ENCODE peak calls at places on chromosomes 1 and 21, in five cellular contexts. Z is K562, V is GM12878, X is HepG2, P is SK-N-SH. U is an unnamed sample.

GRCh38 chr1:110136911-110137310 is 13.4 kb upstream of the SLC6A17 start:
- DNase-seq in Z (no peak), V (no peak), X (peak), P (peak), U (no peak)

GRCh38 chr1:12511516-12512468 is 106.2 kb downstream of the DHRS3 start:
- DNase-seq in Z (no peak), V (no peak), X (no peak), P (no peak), U (no peak)

GRCh38 chr1:7432102-7432895 is 338.8 kb upstream of the VAMP3 start:
- DNase-seq in Z (no peak), V (no peak), X (no peak), P (no peak), U (no peak)

GRCh38 chr1:161039154-161039545 is 386 bp upstream of the TSTD1 start:
- DNase-seq in Z (no peak), V (no peak), X (no peak), P (no peak), U (no peak)

GRCh38 chr1:159577446-159577845 is 10.2 kb upstream of the APCS start:
- DNase-seq in Z (no peak), V (no peak), X (no peak), P (no peak), U (no peak)

GRCh38 chr1:110272045-110272444 is 61.9 kb downstream of the KCNC4 start:
- DNase-seq in Z (no peak), V (no peak), X (peak), P (no peak), U (no peak)

GRCh38 chr1:148318123-148318899 is 164.8 kb downstream of the PPIAL4G start:
- DNase-seq in Z (no peak), V (peak), X (no peak), P (no peak), U (no peak)

GRCh38 chr1:226083303-226084101 is 21.0 kb downstream of the H3-3A start:
- DNase-seq in Z (peak), V (peak), X (peak), P (peak), U (peak)

GRCh38 chr1:212482352-212483153 is 49.8 kb downstream of the NENF start:
- DNase-seq in Z (no peak), V (no peak), X (no peak), P (no peak), U (no peak)

GRCh38 chr21:39105341-39105765 is 77.9 kb downstream of the PSMG1 start:
- DNase-seq in Z (no peak), V (no peak), X (peak), P (no peak), U (no peak)

GRCh38 chr1:51784997-51785421 is 93.5 kb downstream of the NRDC start:
- DNase-seq in Z (no peak), V (no peak), X (no peak), P (no peak), U (no peak)

GRCh38 chr1:199311478-199312242 is 672.8 kb downstream of the PTPRC start:
- DNase-seq in Z (no peak), V (no peak), X (no peak), P (no peak), U (no peak)

GRCh38 chr1:65564493-65564892 is 144.0 kb downstream of the LEPR start:
- DNase-seq in Z (no peak), V (no peak), X (no peak), P (no peak), U (peak)

GRCh38 chr1:182297312-182297711 is 94.3 kb downstream of the GLUL start:
- DNase-seq in Z (no peak), V (no peak), X (no peak), P (no peak), U (no peak)

GRCh38 chr1:173190101-173190895 is 16.8 kb downstream of the TNFSF4 start:
- DNase-seq in Z (no peak), V (peak), X (peak), P (no peak), U (no peak)

GRCh38 chr1:230849451-230850194 is 18.7 kb downstream of the C1orf198 start:
- DNase-seq in Z (no peak), V (no peak), X (no peak), P (no peak), U (no peak)

GRCh38 chr1:243814718-243815117 is 35.3 kb downstream of the AKT3 start:
- DNase-seq in Z (no peak), V (no peak), X (no peak), P (no peak), U (no peak)

DNA sequence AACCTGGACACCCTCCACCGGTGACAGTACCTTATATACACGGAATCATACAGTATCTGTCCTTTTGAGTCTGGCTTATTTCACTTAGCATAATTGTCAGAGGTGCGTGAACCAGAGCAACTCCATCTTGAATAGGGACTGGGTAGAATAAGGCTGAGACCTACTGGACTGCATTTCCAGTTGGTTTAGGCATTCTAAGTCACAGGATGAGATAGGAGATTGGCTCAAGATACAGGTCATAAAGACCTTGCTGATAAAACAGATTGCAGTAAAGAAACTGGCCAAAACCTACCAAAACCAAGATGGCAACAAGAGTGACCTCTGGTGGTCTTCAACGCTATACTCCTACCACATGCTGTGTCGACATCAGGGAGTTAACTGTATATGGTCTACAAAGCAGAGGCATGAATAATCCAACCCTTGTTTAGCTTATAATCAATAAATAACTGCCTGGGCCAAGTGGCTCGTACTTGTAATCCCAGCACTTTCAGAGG is 1.4 kb upstream of the FDPS start:
- DNase-seq in Z (no peak), V (no peak), X (peak), P (no peak), U (no peak)
- TF ChIP-seq FOXM1 in Z (no peak), V (no peak), X (no peak), P (no peak), U (no peak)

GRCh38 chr1:234397732-234398131 is 24.5 kb downstream of the COA6 start:
- DNase-seq in Z (no peak), V (no peak), X (no peak), P (no peak), U (no peak)

GRCh38 chr1:234396871-234397270 is 23.6 kb downstream of the COA6 start:
- DNase-seq in Z (no peak), V (no peak), X (no peak), P (no peak), U (no peak)

GRCh38 chr1:234393190-234393589 is 19.9 kb downstream of the COA6 start:
- DNase-seq in Z (no peak), V (no peak), X (no peak), P (no peak), U (no peak)

GRCh38 chr1:234396092-234396491 is 22.8 kb downstream of the COA6 start:
- DNase-seq in Z (no peak), V (no peak), X (no peak), P (no peak), U (no peak)

DNA sequence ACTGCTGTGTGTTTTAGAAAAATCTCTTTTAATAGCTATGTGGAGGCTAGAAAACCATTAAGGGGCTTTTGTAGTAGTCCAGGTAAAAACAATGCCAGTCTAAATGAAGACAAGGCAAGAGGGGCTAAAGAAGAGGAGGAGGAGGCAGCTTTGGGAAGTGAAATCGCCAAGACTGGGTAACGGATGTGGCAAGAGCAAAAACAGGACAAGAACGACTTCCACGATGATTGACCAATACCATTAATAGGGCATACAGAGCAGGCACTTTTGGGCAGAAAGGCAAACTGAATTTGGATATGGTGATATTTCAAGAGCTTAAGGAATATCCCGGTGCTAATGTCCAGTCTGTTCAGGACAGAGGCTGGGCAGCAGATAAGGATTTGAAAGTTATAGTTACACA is 22.0 kb downstream of the COA6 start:
- DNase-seq in Z (no peak), V (no peak), X (no peak), P (no peak), U (no peak)
- TF ChIP-seq FOXM1 in Z (no peak), V (no peak), X (no peak), P (no peak), U (no peak)

DNA sequence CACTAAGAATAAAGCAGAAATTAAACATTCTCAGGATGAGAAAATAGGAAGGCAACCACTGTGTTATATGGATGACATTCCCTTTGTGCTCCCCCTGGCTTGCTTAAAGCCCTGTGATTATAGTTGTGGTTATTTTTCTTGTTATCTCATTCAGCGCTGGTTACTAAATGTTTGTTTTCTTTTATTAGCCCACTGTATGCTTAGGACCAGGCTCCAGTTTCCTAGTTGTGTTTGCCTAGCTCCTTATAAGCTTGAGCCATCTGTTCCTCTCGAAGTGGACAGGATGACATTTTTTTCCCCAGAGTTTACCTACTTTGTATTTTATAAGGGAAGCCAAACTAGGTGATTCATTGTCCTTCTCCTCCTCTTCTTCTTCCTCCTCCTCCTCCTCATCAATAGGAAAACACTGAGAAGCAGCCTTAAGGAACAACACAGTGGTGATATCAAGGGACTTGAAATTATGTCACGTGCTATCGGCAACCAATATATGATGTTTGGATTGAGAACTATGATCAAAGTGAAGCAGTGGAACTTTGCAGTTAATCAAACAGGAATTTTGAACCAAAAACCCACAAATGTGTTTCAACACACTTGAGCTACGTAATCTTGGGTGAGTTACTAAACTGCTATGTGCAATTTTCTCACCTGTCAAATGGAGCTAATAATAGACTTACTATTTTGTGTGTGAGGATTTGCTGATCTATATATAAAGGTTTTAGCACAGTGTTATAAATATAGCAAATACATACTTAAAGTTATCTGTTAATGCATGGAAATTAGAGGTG is 35.1 kb upstream of the RGS7 start:
- DNase-seq in Z (no peak), V (no peak), X (no peak), P (no peak), U (no peak)
- TF ChIP-seq FOXM1 in Z (no peak), V (no peak), X (no peak), P (no peak), U (no peak)

GRCh38 chr1:166597516-166597915 is 241.8 kb upstream of the POGK start:
- DNase-seq in Z (no peak), V (no peak), X (no peak), P (no peak), U (no peak)

GRCh38 chr1:166601650-166602049 is 237.6 kb upstream of the POGK start:
- DNase-seq in Z (no peak), V (no peak), X (no peak), P (no peak), U (no peak)

GRCh38 chr1:166605137-166605536 is 234.1 kb upstream of the POGK start:
- DNase-seq in Z (no peak), V (no peak), X (no peak), P (no peak), U (no peak)

DNA sequence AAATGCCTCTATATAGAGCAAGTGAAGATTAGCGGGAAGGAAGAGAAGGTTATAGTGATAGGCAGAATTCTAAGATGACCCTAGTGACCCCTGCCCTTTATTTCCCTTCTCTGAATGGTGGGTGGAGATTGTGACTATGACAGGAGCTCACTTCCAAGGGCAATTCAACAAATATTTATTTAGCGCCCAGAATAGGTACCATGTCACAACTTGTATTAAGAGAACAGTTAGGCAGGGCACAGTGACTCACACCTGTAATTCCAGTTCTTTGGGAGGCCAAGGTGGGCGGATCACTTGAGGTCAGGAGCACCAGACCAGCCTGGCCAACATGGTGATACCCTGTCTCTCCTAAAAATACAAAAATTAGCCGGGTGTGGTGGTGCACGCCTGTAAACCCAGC is 236.0 kb upstream of the POGK start:
- DNase-seq in Z (no peak), V (no peak), X (no peak), P (no peak), U (no peak)
- TF ChIP-seq FOXM1 in Z (no peak), V (no peak), X (no peak), P (no peak), U (no peak)

DNA sequence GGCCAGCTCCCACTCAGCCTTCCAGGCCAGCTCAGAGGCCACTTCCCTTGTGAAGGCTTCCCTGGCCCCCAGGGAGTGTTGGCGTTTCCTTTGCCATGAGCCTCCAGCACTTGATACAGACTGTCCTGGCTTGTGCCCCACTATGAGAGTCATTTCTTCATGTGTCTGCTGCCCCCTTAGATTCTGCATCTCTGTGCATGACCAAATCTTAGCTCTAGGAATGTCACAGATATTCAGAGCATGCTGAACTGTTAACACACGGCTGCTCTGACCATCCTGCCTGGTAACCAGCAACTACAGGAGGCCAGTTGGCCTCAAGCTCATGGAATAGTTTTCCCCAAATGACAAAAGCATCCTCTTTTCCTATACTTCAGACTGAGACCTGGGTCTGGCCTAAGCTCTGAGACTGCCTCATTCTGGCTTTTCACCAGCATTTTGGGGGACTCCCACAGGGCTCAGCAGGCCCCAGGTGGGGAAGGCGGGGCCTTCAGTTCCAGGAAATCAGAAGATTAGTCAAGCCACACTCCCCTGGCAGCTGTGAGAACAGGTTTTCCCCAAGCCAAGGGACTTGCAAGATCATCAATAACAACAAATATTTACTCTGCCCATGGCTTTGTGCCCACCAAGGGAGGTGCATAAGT is 182.6 kb upstream of the EDN2 start:
- DNase-seq in Z (no peak), V (peak), X (no peak), P (no peak), U (no peak)
- TF ChIP-seq FOXM1 in Z (no peak), V (no peak), X (no peak), P (no peak), U (no peak)

GRCh38 chr1:47679301-47679751 is 241.5 kb downstream of the FOXD2 start:
- DNase-seq in Z (no peak), V (no peak), X (no peak), P (no peak), U (no peak)
- TF ChIP-seq FOXM1 in Z (no peak), V (no peak), X (no peak), P (no peak), U (no peak)

U was measured in HEK293T.